ENCODE peak calls at places on chromosomes 12 and 14, in seven cellular contexts. One of them, this sample, is unnamed.

GRCh38 chr12:14723763-14724162 is 27.4 kb upstream of the GUCY2C start:
- DNase-seq in transverse colon: peak; percentile 59
- DNase-seq in body of pancreas: peak; percentile 71
- DNase-seq in ovary: no peak
- DNase-seq in upper lobe of right lung: no peak
- DNase-seq in uterus: peak; percentile 23
- DNase-seq in bronchial epithelial cell: peak; percentile 47
- DNase-seq in this sample: peak; percentile 67

GRCh38 chr12:93223440-93224426 is 154.0 kb upstream of the NUDT4 start:
- DNase-seq in transverse colon: no peak
- DNase-seq in body of pancreas: no peak
- DNase-seq in ovary: no peak
- DNase-seq in upper lobe of right lung: no peak
- DNase-seq in uterus: no peak
- DNase-seq in bronchial epithelial cell: peak; percentile 37
- DNase-seq in this sample: no peak

GRCh38 chr12:6630696-6631095 is 5.1 kb downstream of the LPAR5 start:
- DNase-seq in transverse colon: no peak
- DNase-seq in body of pancreas: no peak
- DNase-seq in ovary: no peak
- DNase-seq in upper lobe of right lung: no peak
- DNase-seq in uterus: no peak
- DNase-seq in bronchial epithelial cell: no peak
- DNase-seq in this sample: peak; percentile 77

GRCh38 chr12:116142936-116143882 is 134.3 kb downstream of the MED13L start:
- DNase-seq in transverse colon: no peak
- DNase-seq in body of pancreas: no peak
- DNase-seq in ovary: no peak
- DNase-seq in upper lobe of right lung: no peak
- DNase-seq in uterus: no peak
- DNase-seq in bronchial epithelial cell: peak; percentile 86
- DNase-seq in this sample: no peak

GRCh38 chr14:104293231-104293841 is 154.9 kb downstream of the KIF26A start:
- DNase-seq in transverse colon: peak; percentile 5
- DNase-seq in body of pancreas: peak; percentile 3
- DNase-seq in ovary: peak; percentile 30
- DNase-seq in upper lobe of right lung: peak; percentile 54
- DNase-seq in uterus: no peak
- DNase-seq in bronchial epithelial cell: no peak
- DNase-seq in this sample: peak; percentile 37

GRCh38 chr12:53735556-53735955 is 8.3 kb upstream of the CALCOCO1 start:
- DNase-seq in transverse colon: no peak
- DNase-seq in body of pancreas: peak; percentile 87
- DNase-seq in ovary: no peak
- DNase-seq in upper lobe of right lung: no peak
- DNase-seq in uterus: no peak
- DNase-seq in bronchial epithelial cell: no peak
- DNase-seq in this sample: no peak

GRCh38 chr12:20963762-20964161 is 153.3 kb downstream of the SLCO1B3 start:
- DNase-seq in transverse colon: no peak
- DNase-seq in body of pancreas: peak; percentile 17
- DNase-seq in ovary: no peak
- DNase-seq in upper lobe of right lung: no peak
- DNase-seq in uterus: no peak
- DNase-seq in bronchial epithelial cell: no peak
- DNase-seq in this sample: no peak

GRCh38 chr14:105023144-105023543 is 2.3 kb upstream of the CDCA4 start:
- DNase-seq in transverse colon: no peak
- DNase-seq in body of pancreas: no peak
- DNase-seq in ovary: no peak
- DNase-seq in upper lobe of right lung: no peak
- DNase-seq in uterus: no peak
- DNase-seq in bronchial epithelial cell: no peak
- DNase-seq in this sample: no peak

GRCh38 chr12:8667280-8667679 is 4.7 kb upstream of the MFAP5 start:
- DNase-seq in transverse colon: no peak
- DNase-seq in body of pancreas: no peak
- DNase-seq in ovary: no peak
- DNase-seq in upper lobe of right lung: no peak
- DNase-seq in uterus: no peak
- DNase-seq in bronchial epithelial cell: no peak
- DNase-seq in this sample: no peak

GRCh38 chr12:82730832-82731497 is 44.3 kb downstream of the TMTC2 start:
- DNase-seq in transverse colon: no peak
- DNase-seq in body of pancreas: no peak
- DNase-seq in ovary: no peak
- DNase-seq in upper lobe of right lung: no peak
- DNase-seq in uterus: no peak
- DNase-seq in bronchial epithelial cell: no peak
- DNase-seq in this sample: no peak

GRCh38 chr14:78985668-78986073 is 815.5 kb downstream of the NRXN3 start:
- DNase-seq in transverse colon: no peak
- DNase-seq in body of pancreas: no peak
- DNase-seq in ovary: no peak
- DNase-seq in upper lobe of right lung: no peak
- DNase-seq in uterus: no peak
- DNase-seq in bronchial epithelial cell: no peak
- DNase-seq in this sample: no peak

GRCh38 chr14:57182760-57183503 is 85.8 kb downstream of the EXOC5 start:
- DNase-seq in transverse colon: no peak
- DNase-seq in body of pancreas: peak; percentile 6
- DNase-seq in ovary: peak; percentile 56
- DNase-seq in upper lobe of right lung: no peak
- DNase-seq in uterus: no peak
- DNase-seq in bronchial epithelial cell: peak; percentile 13
- DNase-seq in this sample: peak; percentile 6

GRCh38 chr14:103679351-103679750 is 35.9 kb downstream of the XRCC3 start:
- DNase-seq in transverse colon: peak; percentile 51
- DNase-seq in body of pancreas: peak; percentile 43
- DNase-seq in ovary: peak; percentile 49
- DNase-seq in upper lobe of right lung: peak; percentile 79
- DNase-seq in uterus: no peak
- DNase-seq in bronchial epithelial cell: no peak
- DNase-seq in this sample: peak; percentile 70

GRCh38 chr12:24778486-24779304 is 170.2 kb downstream of the BCAT1 start:
- DNase-seq in transverse colon: no peak
- DNase-seq in body of pancreas: no peak
- DNase-seq in ovary: no peak
- DNase-seq in upper lobe of right lung: no peak
- DNase-seq in uterus: no peak
- DNase-seq in bronchial epithelial cell: peak; percentile 63
- DNase-seq in this sample: no peak

GRCh38 chr12:24608108-24608507 is 340.8 kb downstream of the BCAT1 start:
- DNase-seq in transverse colon: no peak
- DNase-seq in body of pancreas: no peak
- DNase-seq in ovary: no peak
- DNase-seq in upper lobe of right lung: no peak
- DNase-seq in uterus: no peak
- DNase-seq in bronchial epithelial cell: no peak
- DNase-seq in this sample: no peak

GRCh38 chr12:108821407-108822397 is 35.7 kb downstream of the SSH1 start:
- DNase-seq in transverse colon: no peak
- DNase-seq in body of pancreas: no peak
- DNase-seq in ovary: no peak
- DNase-seq in upper lobe of right lung: peak; percentile 74
- DNase-seq in uterus: no peak
- DNase-seq in bronchial epithelial cell: peak; percentile 85
- DNase-seq in this sample: no peak

GRCh38 chr12:118175823-118176447 is 40.0 kb downstream of the PEBP1 start:
- DNase-seq in transverse colon: no peak
- DNase-seq in body of pancreas: no peak
- DNase-seq in ovary: no peak
- DNase-seq in upper lobe of right lung: no peak
- DNase-seq in uterus: no peak
- DNase-seq in bronchial epithelial cell: no peak
- DNase-seq in this sample: no peak
- H3K4me3 ChIP-seq in transverse colon: no peak overlapping the region
- H3K4me3 ChIP-seq in body of pancreas: no peak overlapping the region
- H3K4me3 ChIP-seq in ovary: no peak overlapping the region
- H3K4me3 ChIP-seq in upper lobe of right lung: no peak overlapping the region
- H3K4me3 ChIP-seq in uterus: no peak overlapping the region
- H3K4me3 ChIP-seq in bronchial epithelial cell: no peak overlapping the region
- H3K4me3 ChIP-seq in this sample: no peak overlapping the region

GRCh38 chr12:39145175-39145999 is 240.0 kb upstream of the CPNE8 start:
- DNase-seq in transverse colon: peak; percentile 73
- DNase-seq in body of pancreas: peak; percentile 66
- DNase-seq in ovary: peak; percentile 43
- DNase-seq in upper lobe of right lung: peak; percentile 83
- DNase-seq in uterus: no peak
- DNase-seq in bronchial epithelial cell: no peak
- DNase-seq in this sample: no peak

GRCh38 chr12:39144613-39145061 is 239.2 kb upstream of the CPNE8 start:
- DNase-seq in transverse colon: no peak
- DNase-seq in body of pancreas: peak; percentile 9
- DNase-seq in ovary: no peak
- DNase-seq in upper lobe of right lung: no peak
- DNase-seq in uterus: no peak
- DNase-seq in bronchial epithelial cell: no peak
- DNase-seq in this sample: no peak
- H3K4me3 ChIP-seq in transverse colon: peak overlapping the region; percentile 63
- H3K4me3 ChIP-seq in body of pancreas: no peak overlapping the region
- H3K4me3 ChIP-seq in ovary: peak overlapping the region; percentile 36
- H3K4me3 ChIP-seq in upper lobe of right lung: peak overlapping the region; percentile 58
- H3K4me3 ChIP-seq in uterus: peak overlapping the region; percentile 29
- H3K4me3 ChIP-seq in bronchial epithelial cell: peak overlapping the region; percentile 45
- H3K4me3 ChIP-seq in this sample: no peak overlapping the region

DNA sequence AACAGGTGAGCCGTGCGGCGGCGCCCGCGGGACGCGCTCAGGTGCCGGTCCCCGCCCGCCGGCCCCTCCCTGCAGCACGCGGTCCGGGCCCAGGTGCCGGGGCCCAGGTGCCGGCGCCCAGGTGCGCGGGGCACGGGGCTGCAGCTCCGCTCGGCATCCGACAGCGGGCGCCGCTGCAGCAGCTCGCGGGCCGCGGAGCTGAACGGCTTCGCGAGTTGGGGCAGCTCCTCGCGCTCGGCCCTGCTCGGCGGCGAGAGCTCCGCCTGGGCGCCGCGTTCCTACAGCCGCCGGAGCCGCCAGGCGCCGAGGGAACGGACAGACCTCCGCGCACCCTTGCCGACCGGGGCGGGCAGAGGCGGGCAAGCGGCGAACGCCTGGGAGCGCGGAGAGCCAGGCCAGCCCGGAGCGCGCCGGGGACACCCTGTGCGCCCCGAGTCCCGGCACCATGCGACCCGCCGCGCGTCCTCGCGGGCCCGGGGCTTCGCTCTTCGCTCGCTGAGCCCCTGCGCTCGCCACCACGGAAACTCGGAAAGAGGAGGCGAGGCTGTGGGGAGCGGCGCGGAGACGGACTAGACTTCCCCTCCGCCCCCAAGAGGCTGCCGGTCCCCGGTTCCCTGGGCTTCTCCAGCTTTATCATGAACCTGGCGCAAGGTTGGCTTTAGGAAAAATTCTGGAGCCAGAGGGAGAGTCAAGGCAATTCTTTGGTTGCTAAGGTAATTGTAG is at the start of gene RGS6:
- DNase-seq in transverse colon: peak; percentile 12
- DNase-seq in body of pancreas: peak; percentile 65
- DNase-seq in ovary: no peak
- DNase-seq in upper lobe of right lung: peak; percentile 77
- DNase-seq in uterus: no peak
- DNase-seq in bronchial epithelial cell: peak; percentile 34
- DNase-seq in this sample: peak; percentile 17
- H3K4me3 ChIP-seq in transverse colon: peak within 1 kb of the TSS; percentile 48
- H3K4me3 ChIP-seq in body of pancreas: no peak within 1 kb of the TSS
- H3K4me3 ChIP-seq in ovary: peak within 1 kb of the TSS; percentile 23
- H3K4me3 ChIP-seq in upper lobe of right lung: peak within 1 kb of the TSS; percentile 41
- H3K4me3 ChIP-seq in uterus: peak within 1 kb of the TSS; percentile 16
- H3K4me3 ChIP-seq in bronchial epithelial cell: peak within 1 kb of the TSS; percentile 16
- H3K4me3 ChIP-seq in this sample: no peak within 1 kb of the TSS

GRCh38 chr14:21524575-21525518 is 1.3 kb downstream of the SALL2 start:
- DNase-seq in transverse colon: no peak
- DNase-seq in body of pancreas: no peak
- DNase-seq in ovary: no peak
- DNase-seq in upper lobe of right lung: no peak
- DNase-seq in uterus: no peak
- DNase-seq in bronchial epithelial cell: no peak
- DNase-seq in this sample: no peak
- H3K4me3 ChIP-seq in transverse colon: peak overlapping the region; percentile 73
- H3K4me3 ChIP-seq in body of pancreas: no peak overlapping the region
- H3K4me3 ChIP-seq in ovary: peak overlapping the region; percentile 58
- H3K4me3 ChIP-seq in upper lobe of right lung: peak overlapping the region; percentile 62
- H3K4me3 ChIP-seq in uterus: no peak overlapping the region
- H3K4me3 ChIP-seq in bronchial epithelial cell: no peak overlapping the region
- H3K4me3 ChIP-seq in this sample: peak overlapping the region; percentile 76

DNA sequence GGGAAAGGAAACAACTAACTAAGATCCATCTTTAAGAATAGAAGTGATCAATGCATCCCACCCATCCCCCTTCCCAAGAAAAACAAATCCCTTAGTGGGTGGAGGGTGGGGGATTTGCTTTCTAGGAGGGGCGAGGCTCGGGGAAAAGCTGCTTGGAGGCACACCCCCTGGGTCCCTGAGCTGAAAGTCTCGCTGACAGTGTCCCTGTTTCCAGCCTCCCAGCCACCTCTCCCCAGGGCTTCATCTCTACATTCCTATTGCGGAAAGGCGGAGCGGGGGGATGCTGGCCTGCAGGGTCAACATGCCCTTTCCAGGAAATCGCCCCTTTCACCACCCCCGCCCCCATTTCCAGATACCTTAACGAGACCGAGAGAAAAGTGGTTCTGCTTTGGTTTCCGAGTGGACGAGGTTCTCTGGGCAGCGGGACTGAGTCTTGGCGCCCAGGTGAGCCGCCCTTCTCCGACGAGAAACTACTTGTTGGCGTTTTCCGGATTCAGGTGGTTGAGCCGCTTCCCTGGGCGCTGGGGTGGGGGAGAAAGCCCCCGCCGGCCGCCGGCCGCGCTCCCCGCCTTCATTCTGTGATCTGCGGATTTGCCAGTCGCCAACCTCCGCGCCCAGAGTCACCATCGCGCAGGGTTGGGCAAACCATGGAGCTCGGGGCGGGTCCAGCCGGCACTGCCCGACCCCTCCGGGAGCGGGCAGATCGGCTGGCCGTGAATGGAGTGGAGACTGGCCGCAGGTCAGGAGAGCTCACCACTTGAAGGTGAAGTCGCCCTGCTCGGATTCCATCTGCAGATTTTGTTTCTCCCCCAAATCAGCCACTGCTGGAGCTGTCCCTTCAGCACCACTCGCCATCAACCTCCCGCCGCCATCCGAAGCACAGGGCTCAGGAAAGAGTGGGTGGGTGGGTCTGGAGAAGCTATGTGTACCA is 523 bp downstream of the KCNC2 start:
- DNase-seq in transverse colon: no peak
- DNase-seq in body of pancreas: peak; percentile 10
- DNase-seq in ovary: no peak
- DNase-seq in upper lobe of right lung: no peak
- DNase-seq in uterus: no peak
- DNase-seq in bronchial epithelial cell: peak; percentile 8
- DNase-seq in this sample: no peak
- H3K4me3 ChIP-seq in transverse colon: no peak overlapping the region
- H3K4me3 ChIP-seq in body of pancreas: no peak overlapping the region
- H3K4me3 ChIP-seq in ovary: no peak overlapping the region
- H3K4me3 ChIP-seq in upper lobe of right lung: no peak overlapping the region
- H3K4me3 ChIP-seq in uterus: no peak overlapping the region
- H3K4me3 ChIP-seq in bronchial epithelial cell: no peak overlapping the region
- H3K4me3 ChIP-seq in this sample: no peak overlapping the region

This sample was measured in BE2C.